ENCODE peak calls at places on chromosomes 16 and 17, in five cellular contexts. L is transverse colon, E is prostate gland, O is breast epithelium, F is endothelial cell of umbilical vein. W is an unnamed sample.

GRCh38 chr16:62620259-62620658 is 584.0 kb upstream of the CDH8 start:
- DNase-seq in L (no peak), E (no peak), O (no peak), F (no peak), W (no peak)

GRCh38 chr17:27986805-27987684 is 55.4 kb upstream of the NLK start:
- DNase-seq in L (no peak), E (no peak), O (no peak), F (peak; percentile 84), W (no peak)

GRCh38 chr16:54407596-54407995 is 121.0 kb upstream of the IRX3 start:
- DNase-seq in L (no peak), E (no peak), O (no peak), F (no peak), W (no peak)

GRCh38 chr17:78573955-78574354 is 3.2 kb downstream of the DNAH17 start:
- DNase-seq in L (no peak), E (no peak), O (no peak), F (no peak), W (no peak)

GRCh38 chr17:64608571-64608981 is 53.5 kb downstream of the SMURF2 start:
- DNase-seq in L (no peak), E (no peak), O (no peak), F (peak; percentile 55), W (no peak)

GRCh38 chr17:30380106-30380420 is 1.3 kb downstream of the CPD start:
- DNase-seq in L (no peak), E (no peak), O (no peak), F (peak; percentile 15), W (no peak)

GRCh38 chr17:56779306-56779705 is 54.4 kb downstream of the C17orf67 start:
- DNase-seq in L (no peak), E (no peak), O (no peak), F (no peak), W (no peak)

GRCh38 chr16:14369734-14370598 is 260.1 kb downstream of the PARN start:
- DNase-seq in L (no peak), E (no peak), O (no peak), F (peak; percentile 8), W (no peak)

GRCh38 chr16:27432600-27432957 is 30.6 kb downstream of the IL21R start:
- DNase-seq in L (no peak), E (no peak), O (no peak), F (no peak), W (peak; percentile 66)

GRCh38 chr16:87765776-87766484 is at the start of gene KLHDC4:
- DNase-seq in L (peak; percentile 94), E (peak; percentile 89), O (peak; percentile 85), F (peak; percentile 86), W (peak; percentile 97)

GRCh38 chr17:69954241-69954933 is 120.6 kb upstream of the KCNJ16 start:
- DNase-seq in L (no peak), E (no peak), O (no peak), F (no peak), W (no peak)

GRCh38 chr16:57091990-57092785 is at the start of gene CPNE2:
- DNase-seq in L (peak; percentile 75), E (peak; percentile 54), O (no peak), F (peak; percentile 65), W (no peak)

GRCh38 chr17:78343433-78344201 is 16.3 kb downstream of the SOCS3 start:
- DNase-seq in L (peak; percentile 78), E (no peak), O (no peak), F (no peak), W (no peak)

GRCh38 chr16:69321080-69321479 is 9.3 kb downstream of the PDF start:
- DNase-seq in L (no peak), E (no peak), O (no peak), F (no peak), W (no peak)

GRCh38 chr17:57898487-57899311 is 48.9 kb upstream of the MRPS23 start:
- DNase-seq in L (peak; percentile 54), E (peak; percentile 51), O (no peak), F (no peak), W (no peak)

GRCh38 chr16:37511-37910 is 15.9 kb downstream of the POLR3K start:
- DNase-seq in L (no peak), E (no peak), O (no peak), F (no peak), W (no peak)

GRCh38 chr16:67942200-67942509 is 1.8 kb downstream of the LCAT start:
- DNase-seq in L (no peak), E (no peak), O (no peak), F (peak; percentile 35), W (no peak)

GRCh38 chr16:73053379-73054130 is 5.6 kb upstream of the ZFHX3 start:
- DNase-seq in L (no peak), E (no peak), O (no peak), F (peak; percentile 86), W (no peak)

GRCh38 chr16:86231321-86231995 is 278.9 kb upstream of the FOXF1 start:
- DNase-seq in L (no peak), E (no peak), O (peak; percentile 19), F (no peak), W (no peak)

GRCh38 chr16:397135-397661 is at the start of gene NME4:
- DNase-seq in L (peak; percentile 40), E (no peak), O (no peak), F (peak; percentile 19), W (no peak)

GRCh38 chr17:10738516-10739258 is 8.9 kb upstream of the TMEM220 start:
- DNase-seq in L (peak; percentile 54), E (no peak), O (no peak), F (no peak), W (no peak)

GRCh38 chr16:83989300-83989699 is 21.3 kb downstream of the NECAB2 start:
- DNase-seq in L (no peak), E (no peak), O (no peak), F (no peak), W (no peak)

GRCh38 chr16:4663756-4664465 is 29.5 kb upstream of the NUDT16L1 start:
- DNase-seq in L (peak; percentile 53), E (no peak), O (no peak), F (no peak), W (no peak)

DNA sequence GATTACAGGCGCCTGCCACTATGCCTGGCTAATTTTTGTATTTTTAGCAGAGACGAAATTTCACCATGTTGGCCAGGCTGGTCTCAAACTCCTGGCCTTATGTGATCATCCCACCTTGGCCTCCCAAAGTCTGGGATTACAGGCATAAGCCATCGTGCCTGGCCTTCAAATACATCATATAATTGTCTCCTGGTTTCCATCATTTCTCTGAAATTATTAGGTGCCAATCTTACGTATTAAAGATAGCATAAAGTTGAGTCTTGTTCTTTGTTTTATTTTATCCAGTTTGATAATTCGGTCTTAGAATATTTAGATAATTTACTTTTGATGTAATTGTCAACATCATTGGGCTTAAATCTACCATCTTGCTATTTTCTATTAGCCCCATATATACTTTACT is 32.8 kb upstream of the TMEM92 start:
- DNase-seq in L (no peak), E (no peak), O (no peak), F (no peak), W (no peak)
- TF ChIP-seq POLR2AphosphoS5 in L (no peak), E (no peak), O (no peak), F (no peak), W (no peak)

GRCh38 chr17:8231701-8232100 is 16.2 kb downstream of the CTC1 start:
- DNase-seq in L (no peak), E (no peak), O (no peak), F (no peak), W (no peak)
- TF ChIP-seq POLR2A in L (no peak), E (no peak), O (no peak), F (no peak), W (no peak)

GRCh38 chr17:49078248-49078647 is 54.3 kb upstream of the B4GALNT2 start:
- DNase-seq in L (no peak), E (no peak), O (no peak), F (no peak), W (no peak)
- TF ChIP-seq CTCF in L (no peak), E (no peak), O (no peak), F (no peak), W (no peak)

GRCh38 chr17:50884354-50885311 is 18.5 kb upstream of the TOB1 start:
- DNase-seq in L (peak; percentile 66), E (no peak), O (no peak), F (no peak), W (no peak)
- TF ChIP-seq POLR2AphosphoS5 in L (peak; percentile 69), E (no peak), O (no peak), F (no peak), W (no peak)

W was measured in esophagus muscularis mucosa.